ENCODE peak calls at places on chromosomes 13 and 19, in eight cellular contexts. E, L, U, F, R, K, V and M are unnamed samples.

GRCh38 chr19:41264581-41265375 is 606 bp downstream of the HNRNPUL1 start:
- DNase-seq in E (peak), L (peak), U (peak), F (no peak), R (peak), K (peak), V (peak), M (peak)

GRCh38 chr13:60164490-60164889 is 762 bp upstream of the DIAPH3 start:
- DNase-seq in E (no peak), L (no peak), U (no peak), F (no peak), R (no peak), K (no peak), V (no peak), M (no peak)

GRCh38 chr19:2274937-2275535 is 6.9 kb downstream of the PEAK3 start:
- DNase-seq in E (no peak), L (peak), U (no peak), F (no peak), R (peak), K (peak), V (peak), M (no peak)

GRCh38 chr19:36488816-36489138 is 584 bp downstream of the ZNF566 start:
- DNase-seq in E (no peak), L (no peak), U (no peak), F (no peak), R (no peak), K (peak), V (no peak), M (no peak)

GRCh38 chr13:50244913-50245574 is 229.8 kb downstream of the KCNRG start:
- DNase-seq in E (no peak), L (no peak), U (no peak), F (no peak), R (no peak), K (peak), V (no peak), M (no peak)

GRCh38 chr19:19372656-19373416 is 32.6 kb upstream of the GATAD2A start:
- DNase-seq in E (peak), L (no peak), U (no peak), F (no peak), R (no peak), K (peak), V (no peak), M (no peak)

GRCh38 chr19:15371786-15372380 is 7.7 kb downstream of the AKAP8 start:
- DNase-seq in E (no peak), L (no peak), U (no peak), F (no peak), R (no peak), K (no peak), V (no peak), M (no peak)

GRCh38 chr19:55027472-55028337 is 10.4 kb downstream of the GP6 start:
- DNase-seq in E (no peak), L (no peak), U (no peak), F (no peak), R (no peak), K (no peak), V (no peak), M (no peak)

GRCh38 chr19:16330368-16330801 is 5.8 kb downstream of the KLF2 start:
- DNase-seq in E (no peak), L (no peak), U (no peak), F (no peak), R (no peak), K (peak), V (no peak), M (peak)

GRCh38 chr19:3358919-3359849 is 7.2 kb upstream of the NFIC start:
- DNase-seq in E (no peak), L (peak), U (no peak), F (peak), R (no peak), K (peak), V (peak), M (peak)

GRCh38 chr13:113861433-113862030 is 2.3 kb downstream of the GAS6 start:
- DNase-seq in E (no peak), L (no peak), U (no peak), F (no peak), R (no peak), K (no peak), V (no peak), M (no peak)

GRCh38 chr13:26995159-26995558 is 176.5 kb downstream of the USP12 start:
- DNase-seq in E (no peak), L (no peak), U (no peak), F (no peak), R (no peak), K (no peak), V (no peak), M (no peak)

GRCh38 chr13:111387945-111388600 is 67.6 kb downstream of the TEX29 start:
- DNase-seq in E (no peak), L (no peak), U (no peak), F (no peak), R (no peak), K (no peak), V (no peak), M (no peak)

GRCh38 chr13:107842562-107843180 is 372.7 kb downstream of the LIG4 start:
- DNase-seq in E (no peak), L (no peak), U (no peak), F (no peak), R (no peak), K (no peak), V (no peak), M (no peak)

GRCh38 chr19:33750587-33751385 is 45.9 kb upstream of the KCTD15 start:
- DNase-seq in E (no peak), L (no peak), U (no peak), F (no peak), R (no peak), K (no peak), V (no peak), M (no peak)

GRCh38 chr19:41426952-41427646 is at the start of gene B3GNT8:
- DNase-seq in E (peak), L (peak), U (peak), F (peak), R (peak), K (peak), V (peak), M (peak)

GRCh38 chr19:4807188-4807587 is 15.7 kb downstream of the FEM1A start:
- DNase-seq in E (no peak), L (peak), U (no peak), F (no peak), R (no peak), K (no peak), V (no peak), M (no peak)

GRCh38 chr19:32318884-32319520 is 26.4 kb upstream of the ZNF507 start:
- DNase-seq in E (no peak), L (no peak), U (no peak), F (no peak), R (peak), K (peak), V (peak), M (peak)

GRCh38 chr13:114025432-114026127 is 51.7 kb upstream of the C13orf46 start:
- DNase-seq in E (no peak), L (no peak), U (no peak), F (no peak), R (no peak), K (peak), V (peak), M (no peak)

GRCh38 chr13:75776550-75776949 is 140.4 kb downstream of the LMO7 start:
- DNase-seq in E (no peak), L (no peak), U (no peak), F (no peak), R (no peak), K (no peak), V (no peak), M (no peak)

GRCh38 chr13:31242935-31243334 is 43.2 kb downstream of the B3GLCT start:
- DNase-seq in E (no peak), L (no peak), U (no peak), F (no peak), R (no peak), K (peak), V (no peak), M (no peak)

GRCh38 chr19:51600940-51601575 is 29.1 kb downstream of the SIGLEC5 start:
- DNase-seq in E (no peak), L (no peak), U (no peak), F (no peak), R (no peak), K (no peak), V (no peak), M (no peak)

GRCh38 chr13:108227651-108228272 is 9.6 kb downstream of the ABHD13 start:
- DNase-seq in E (no peak), L (no peak), U (no peak), F (no peak), R (peak), K (peak), V (peak), M (no peak)

GRCh38 chr19:4567584-4568071 is 8.1 kb upstream of the SEMA6B start:
- DNase-seq in E (no peak), L (peak), U (no peak), F (peak), R (peak), K (peak), V (peak), M (no peak)

GRCh38 chr19:13887529-13887928 is 10.6 kb downstream of the NANOS3 start:
- DNase-seq in E (no peak), L (no peak), U (no peak), F (no peak), R (no peak), K (peak), V (no peak), M (no peak)

GRCh38 chr13:50386527-50387123 is 371.4 kb downstream of the KCNRG start:
- DNase-seq in E (no peak), L (no peak), U (no peak), F (no peak), R (no peak), K (peak), V (peak), M (no peak)

GRCh38 chr19:41563847-41564514 is 12.0 kb upstream of the CEACAM21 start:
- DNase-seq in E (no peak), L (no peak), U (no peak), F (no peak), R (no peak), K (no peak), V (no peak), M (no peak)

GRCh38 chr19:14369399-14370168 is 11.7 kb upstream of the ADGRE5 start:
- DNase-seq in E (no peak), L (no peak), U (no peak), F (no peak), R (no peak), K (peak), V (no peak), M (no peak)

GRCh38 chr19:18865973-18866799 is 29.8 kb downstream of the CERS1 start:
- DNase-seq in E (no peak), L (peak), U (peak), F (peak), R (peak), K (peak), V (peak), M (peak)

GRCh38 chr13:29956771-29957170 is 106.4 kb upstream of the UBL3 start:
- DNase-seq in E (no peak), L (no peak), U (no peak), F (no peak), R (no peak), K (no peak), V (peak), M (no peak)

GRCh38 chr19:55149078-55150003 is at the start of gene TNNT1:
- DNase-seq in E (no peak), L (no peak), U (no peak), F (no peak), R (no peak), K (no peak), V (peak), M (no peak)

GRCh38 chr19:2246801-2247361 is 2.2 kb upstream of the AMH start:
- DNase-seq in E (no peak), L (no peak), U (no peak), F (no peak), R (no peak), K (peak), V (no peak), M (no peak)

GRCh38 chr19:53431399-53432087 is at the start of gene ZNF761:
- DNase-seq in E (peak), L (peak), U (peak), F (peak), R (peak), K (peak), V (peak), M (peak)

GRCh38 chr19:51712461-51713081 is 11.2 kb downstream of the HAS1 start:
- DNase-seq in E (peak), L (no peak), U (no peak), F (no peak), R (no peak), K (no peak), V (no peak), M (no peak)

GRCh38 chr13:73200432-73200831 is 141.6 kb downstream of the KLF5 start:
- DNase-seq in E (no peak), L (no peak), U (no peak), F (no peak), R (no peak), K (no peak), V (no peak), M (no peak)

GRCh38 chr13:113147206-113147605 is 11.2 kb upstream of the PROZ start:
- DNase-seq in E (no peak), L (no peak), U (no peak), F (no peak), R (no peak), K (no peak), V (no peak), M (no peak)

GRCh38 chr13:24709186-24709913 is 29.1 kb downstream of the ATP12A start:
- DNase-seq in E (no peak), L (no peak), U (no peak), F (no peak), R (no peak), K (no peak), V (no peak), M (peak)

GRCh38 chr13:100068532-100068931 is 20.4 kb upstream of the PCCA start:
- DNase-seq in E (no peak), L (no peak), U (no peak), F (no peak), R (no peak), K (no peak), V (no peak), M (no peak)

GRCh38 chr13:74074723-74075122 is 59.5 kb downstream of the KLF12 start:
- DNase-seq in E (no peak), L (no peak), U (no peak), F (no peak), R (no peak), K (no peak), V (no peak), M (no peak)